ENCODE peak calls at places on chromosomes 16 and 17, in four cellular contexts. M is GM12865, E is ovary, L is AG04450. B is an unnamed sample.

GRCh38 chr17:45398800-45399199 is 33.9 kb downstream of the ARHGAP27 start:
- DNase-seq in M (no peak), E (no peak), L (no peak), B (no peak)

GRCh38 chr17:14038206-14038605 is 31.1 kb upstream of the COX10 start:
- DNase-seq in M (no peak), E (no peak), L (no peak), B (peak; percentile 74)

GRCh38 chr16:25005445-25006306 is 9.5 kb downstream of the ARHGAP17 start:
- DNase-seq in L (no peak), M (no peak), E (no peak), B (no peak)

GRCh38 chr16:30523768-30524574 is 2.4 kb downstream of the ZNF768 start:
- DNase-seq in L (no peak), M (no peak), E (no peak), B (no peak)

GRCh38 chr17:7755095-7755890 is 37.7 kb downstream of the DNAH2 start:
- DNase-seq in E (no peak), L (no peak), M (no peak), B (no peak)

GRCh38 chr17:54992797-54993639 is 24.5 kb downstream of the STXBP4 start:
- DNase-seq in L (no peak), E (no peak), M (peak; percentile 63), B (peak; percentile 35)

GRCh38 chr17:14269473-14269872 is 31.4 kb upstream of the HS3ST3B1 start:
- DNase-seq in E (no peak), L (no peak), M (no peak), B (no peak)

GRCh38 chr16:35565626-35566025 is 2106.2 kb downstream of the TP53TG3F start:
- DNase-seq in L (no peak), M (no peak), E (no peak), B (no peak)

GRCh38 chr17:79009397-79010303 is at the start of gene CANT1:
- DNase-seq in E (peak; percentile 82), L (peak; percentile 34), M (peak; percentile 92), B (peak; percentile 51)

GRCh38 chr16:28984619-28985135 is at the start of gene LAT:
- DNase-seq in E (no peak), L (no peak), M (peak; percentile 62), B (no peak)

GRCh38 chr16:87101903-87102302 is 215.3 kb downstream of the C16orf95 start:
- DNase-seq in L (no peak), M (no peak), E (no peak), B (no peak)

GRCh38 chr17:30380643-30381419 is 2.1 kb downstream of the CPD start:
- DNase-seq in M (no peak), E (no peak), L (no peak), B (no peak)

GRCh38 chr17:43576563-43577229 is 30.6 kb upstream of the ETV4 start:
- DNase-seq in M (peak; percentile 80), L (peak; percentile 43), E (peak; percentile 49), B (peak; percentile 61)

GRCh38 chr16:74320707-74321106 is 24.1 kb downstream of the PSMD7 start:
- DNase-seq in E (no peak), M (no peak), L (no peak), B (no peak)

GRCh38 chr17:47250855-47251254 is 2.8 kb upstream of the ITGB3 start:
- DNase-seq in L (no peak), E (no peak), M (no peak), B (no peak)

GRCh38 chr17:34721326-34721725 is 141.9 kb downstream of the TMEM132E start:
- DNase-seq in M (no peak), L (no peak), E (no peak), B (no peak)

GRCh38 chr17:1090454-1091189 is 89.2 kb downstream of the ABR start:
- DNase-seq in E (no peak), M (no peak), L (no peak), B (no peak)

GRCh38 chr17:9755083-9755482 is 36.3 kb downstream of the DHRS7C start:
- DNase-seq in L (no peak), M (no peak), E (no peak), B (no peak)

GRCh38 chr16:55367796-55368195 is 43.8 kb downstream of the IRX6 start:
- DNase-seq in L (no peak), E (no peak), M (no peak), B (peak; percentile 5)

GRCh38 chr16:5065813-5066212 is at the start of gene C16orf89:
- DNase-seq in E (no peak), L (no peak), M (no peak), B (no peak)

GRCh38 chr16:972316-973002 is 1.7 kb upstream of the LMF1 start:
- DNase-seq in E (no peak), L (no peak), M (no peak), B (no peak)

GRCh38 chr17:74332763-74333220 is 6.8 kb downstream of the KIF19 start:
- DNase-seq in M (no peak), L (no peak), E (no peak), B (no peak)

GRCh38 chr17:27245230-27245696 is 48.7 kb upstream of the WSB1 start:
- DNase-seq in M (peak; percentile 88), E (peak; percentile 78), L (peak; percentile 82), B (no peak)

GRCh38 chr16:923184-923583 is 47.6 kb downstream of the LMF1 start:
- DNase-seq in E (no peak), M (no peak), L (no peak), B (no peak)

GRCh38 chr17:43341705-43342600 is 56.8 kb upstream of the ARL4D start:
- DNase-seq in M (peak; percentile 56), E (no peak), L (no peak), B (peak; percentile 29)

GRCh38 chr17:7557147-7557764 is 1.3 kb upstream of the TNFSF13 start:
- DNase-seq in L (no peak), M (no peak), E (peak; percentile 60), B (no peak)

DNA sequence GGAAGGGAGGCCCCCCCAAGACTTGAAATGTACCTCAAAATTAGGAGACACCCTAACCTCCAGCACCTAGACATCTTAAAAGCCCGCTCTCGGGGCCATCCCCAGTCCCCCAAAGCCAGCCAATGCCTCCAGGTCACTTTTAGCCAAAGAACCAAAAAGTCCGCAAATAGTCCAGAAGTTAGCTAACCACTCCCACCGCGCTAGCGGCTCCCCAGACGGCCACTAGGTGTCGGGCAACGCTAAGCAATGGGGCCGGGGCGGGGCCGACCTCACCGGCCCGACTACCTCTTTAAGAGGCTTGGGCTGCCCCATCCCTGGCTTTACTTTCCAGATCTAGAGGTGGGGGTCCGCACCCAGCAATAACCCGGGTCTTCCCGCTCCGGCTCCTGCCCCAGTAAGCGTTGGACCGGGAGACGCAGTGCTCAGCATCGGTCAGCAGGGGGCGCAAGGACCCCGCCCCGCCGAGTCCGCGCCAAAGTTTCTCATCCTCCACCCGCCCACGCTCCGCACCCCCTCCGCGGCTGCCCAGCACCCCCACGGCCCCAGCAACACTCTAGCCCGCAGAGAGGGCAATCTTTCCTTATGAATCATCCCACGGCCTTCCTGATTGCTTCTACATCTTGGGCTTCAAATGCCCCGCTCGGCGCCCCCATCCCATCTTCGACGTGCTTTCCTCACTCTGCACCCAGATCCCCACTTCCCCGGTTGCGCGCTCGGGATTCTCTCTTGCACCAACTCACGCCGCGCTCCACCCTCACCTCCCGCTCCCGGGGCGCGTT is 795 bp downstream of the COL1A1 start:
- DNase-seq in M (peak; percentile 84), E (peak; percentile 94), L (no peak), B (peak; percentile 93)
- H3K4me3 ChIP-seq in M (peak overlapping the region; percentile 32), E (peak overlapping the region; percentile 70), L (peak overlapping the region; percentile 96), B (peak overlapping the region; percentile 100)

GRCh38 chr16:23580391-23580790 is 15.7 kb downstream of the NDUFAB1 start:
- DNase-seq in M (no peak), L (no peak), E (no peak), B (no peak)

GRCh38 chr16:23577493-23577892 is 18.6 kb downstream of the NDUFAB1 start:
- DNase-seq in E (no peak), L (no peak), M (no peak), B (no peak)

GRCh38 chr16:23578096-23578830 is 17.9 kb downstream of the NDUFAB1 start:
- DNase-seq in E (no peak), M (no peak), L (no peak), B (no peak)

GRCh38 chr16:23581746-23582145 is 14.4 kb downstream of the NDUFAB1 start:
- DNase-seq in M (no peak), L (no peak), E (no peak), B (no peak)

GRCh38 chr16:23579371-23579770 is 16.7 kb downstream of the NDUFAB1 start:
- DNase-seq in E (no peak), L (no peak), M (no peak), B (no peak)
- TF ChIP-seq CTCF in E (no peak), L (no peak), M (no peak), B (no peak)

DNA sequence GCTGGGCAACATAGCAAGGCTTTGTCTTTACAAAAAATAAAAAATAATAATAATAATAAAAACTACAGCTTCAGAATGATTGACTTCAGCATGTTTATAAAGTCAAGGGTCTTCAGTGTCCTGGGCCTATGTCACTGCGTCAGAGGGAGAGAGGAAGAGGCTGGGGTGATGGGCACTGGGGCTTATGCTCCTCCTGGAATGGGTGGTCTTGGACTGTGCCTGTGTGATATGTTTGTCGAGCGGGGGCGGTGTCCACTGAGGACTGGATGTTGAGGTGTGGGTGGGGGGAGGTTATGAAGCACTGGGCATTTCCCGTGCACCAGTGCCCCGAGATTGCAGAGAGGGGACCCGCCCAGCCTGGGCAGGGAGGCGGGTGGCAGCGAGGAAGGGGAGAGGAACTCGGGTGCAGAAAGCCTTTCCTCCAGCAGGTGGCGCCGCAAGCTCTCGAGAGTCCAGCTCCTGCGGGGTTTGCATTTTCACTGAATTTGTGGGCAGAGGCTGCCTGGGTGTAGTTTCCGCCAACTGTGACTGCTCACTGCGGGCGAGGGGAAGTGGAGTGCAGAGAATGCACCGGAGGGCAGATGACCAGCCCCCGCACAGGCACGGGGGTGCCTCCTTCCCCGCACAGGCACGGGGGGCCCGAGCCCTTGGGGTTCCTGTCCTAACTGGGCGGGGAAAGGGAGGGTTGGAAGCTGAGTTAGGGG is 190.5 kb downstream of the SEC14L1 start:
- DNase-seq in L (no peak), M (peak; percentile 94), E (peak; percentile 89), B (peak; percentile 82)
- H3K4me3 ChIP-seq in L (no peak overlapping the region), M (peak overlapping the region; percentile 57), E (peak overlapping the region; percentile 14), B (no peak overlapping the region)

GRCh38 chr16:57527610-57528360 is 8.6 kb downstream of the CCDC102A start:
- DNase-seq in E (no peak), L (no peak), M (no peak), B (no peak)

GRCh38 chr16:57530104-57530522 is 6.3 kb downstream of the CCDC102A start:
- DNase-seq in L (peak; percentile 29), M (peak; percentile 80), E (peak; percentile 29), B (no peak)

GRCh38 chr16:57527027-57527426 is 9.3 kb downstream of the CCDC102A start:
- DNase-seq in E (no peak), L (no peak), M (no peak), B (no peak)

GRCh38 chr16:57529324-57530103 is 6.9 kb downstream of the CCDC102A start:
- DNase-seq in E (peak; percentile 6), L (no peak), M (peak; percentile 34), B (no peak)

DNA sequence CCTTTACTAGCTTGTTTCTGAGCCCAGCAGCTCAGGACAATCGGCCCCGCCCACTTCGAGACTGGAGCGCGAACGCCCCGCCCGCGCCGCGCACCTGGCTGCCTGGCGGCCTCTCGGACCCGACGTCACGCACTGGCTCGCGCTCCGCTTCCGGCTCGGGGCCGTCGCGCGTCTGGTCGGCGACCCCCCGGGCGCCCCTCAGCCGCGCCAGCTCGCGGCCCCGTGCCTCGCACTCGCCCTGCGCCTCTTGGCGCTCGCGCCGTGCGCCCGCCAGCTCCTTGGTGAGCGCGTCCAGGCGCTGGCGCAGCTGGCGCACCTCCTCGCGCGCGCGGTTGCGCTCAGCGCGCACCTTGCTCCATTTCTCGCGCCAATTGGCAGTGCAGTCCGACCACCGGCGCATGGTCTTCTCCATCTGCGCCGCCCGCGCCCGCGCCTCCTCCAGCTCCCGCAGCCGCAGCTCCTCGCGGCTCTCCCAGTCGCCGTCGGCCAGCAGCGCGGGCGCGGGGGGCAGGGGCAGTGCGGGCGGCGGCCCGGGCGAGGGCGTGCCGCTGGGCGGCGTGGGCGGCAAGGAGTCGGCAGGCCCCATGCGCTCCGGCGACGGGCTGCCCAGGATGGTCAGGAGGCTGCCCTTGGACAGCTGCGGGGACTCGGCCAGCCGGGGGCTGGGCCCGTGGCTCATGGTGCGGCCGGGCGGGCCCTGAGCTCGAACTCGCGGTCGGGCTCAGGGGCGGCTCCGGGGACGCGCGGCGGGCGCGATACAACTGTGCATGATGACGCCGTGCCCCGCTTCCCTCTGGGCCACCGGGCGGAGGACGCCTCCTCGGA is 7.7 kb downstream of the CCDC102A start:
- DNase-seq in M (no peak), L (no peak), E (peak; percentile 7), B (no peak)
- TF ChIP-seq CTCF in M (no peak), L (no peak), E (no peak), B (no peak)

B was measured in astrocyte of the cerebellum.